ENCODE peak calls at places on chromosomes 1 and 21, in seven cellular contexts. Q is CD8-positive, alpha-beta T cell; K is CD4-positive, alpha-beta T cell; M is Panc1; O is transverse colon; E is fibroblast of pulmonary artery; X is uterus. D is an unnamed sample.

GRCh38 chr1:156356262-156356874 is 12.6 kb upstream of the RHBG start:
- DNase-seq in Q (no peak), K (no peak), M (no peak), O (no peak), E (no peak), X (no peak), D (no peak)

GRCh38 chr1:94646786-94647555 is 105.4 kb upstream of the F3 start:
- DNase-seq in Q (no peak), K (no peak), M (no peak), O (no peak), E (peak; percentile 70), X (no peak), D (no peak)

GRCh38 chr1:36093226-36093625 is 4.5 kb downstream of the ADPRS start:
- DNase-seq in Q (no peak), K (no peak), M (no peak), O (no peak), E (no peak), X (no peak), D (no peak)

GRCh38 chr1:10429868-10430215 is 391 bp upstream of the CENPS start:
- DNase-seq in Q (peak; percentile 6), K (peak; percentile 44), M (no peak), O (peak; percentile 24), E (peak; percentile 42), X (no peak), D (no peak)

GRCh38 chr1:19101244-19101643 is 108.8 kb downstream of the UBR4 start:
- DNase-seq in Q (no peak), K (no peak), M (no peak), O (no peak), E (no peak), X (no peak), D (no peak)

GRCh38 chr1:165129568-165130164 is 226.8 kb downstream of the LMX1A start:
- DNase-seq in Q (no peak), K (no peak), M (no peak), O (peak; percentile 63), E (peak; percentile 42), X (no peak), D (peak; percentile 74)

GRCh38 chr1:53314096-53314495 is 13.8 kb downstream of the LRP8 start:
- DNase-seq in Q (no peak), K (no peak), M (no peak), O (no peak), E (no peak), X (no peak), D (no peak)

GRCh38 chr1:241323510-241323909 is 33.5 kb downstream of the RGS7 start:
- DNase-seq in Q (no peak), K (no peak), M (no peak), O (peak; percentile 10), E (peak; percentile 46), X (no peak), D (peak; percentile 48)

GRCh38 chr1:198713081-198713480 is 74.2 kb downstream of the PTPRC start:
- DNase-seq in Q (no peak), K (no peak), M (peak; percentile 18), O (no peak), E (peak; percentile 26), X (no peak), D (no peak)

GRCh38 chr1:159296697-159297375 is 5.3 kb upstream of the FCER1A start:
- DNase-seq in Q (no peak), K (no peak), M (no peak), O (no peak), E (no peak), X (no peak), D (no peak)

GRCh38 chr21:43626390-43626789 is 32.9 kb downstream of the HSF2BP start:
- DNase-seq in Q (no peak), K (no peak), M (no peak), O (no peak), E (peak; percentile 21), X (no peak), D (no peak)

GRCh38 chr1:36342426-36343185 is 19.2 kb upstream of the EVA1B start:
- DNase-seq in Q (peak; percentile 53), K (peak; percentile 49), M (peak; percentile 39), O (peak; percentile 65), E (peak; percentile 79), X (peak; percentile 40), D (no peak)

GRCh38 chr21:44018813-44019567 is 6.9 kb downstream of the TRAPPC10 start:
- DNase-seq in Q (no peak), K (no peak), M (no peak), O (no peak), E (no peak), X (no peak), D (no peak)

GRCh38 chr1:182163821-182164223 is 102.3 kb upstream of the ZNF648 start:
- DNase-seq in Q (no peak), K (no peak), M (no peak), O (peak; percentile 24), E (no peak), X (peak; percentile 57), D (no peak)

GRCh38 chr1:228695015-228695955 is 40.0 kb upstream of the RHOU start:
- DNase-seq in Q (no peak), K (no peak), M (no peak), O (no peak), E (no peak), X (no peak), D (no peak)

GRCh38 chr1:214551436-214552173 is at the start of gene PTPN14:
- DNase-seq in Q (no peak), K (no peak), M (no peak), O (peak; percentile 82), E (peak; percentile 96), X (peak; percentile 89), D (peak; percentile 85)

GRCh38 chr21:42051788-42052187 is 19.3 kb upstream of the UMODL1 start:
- DNase-seq in Q (no peak), K (no peak), M (no peak), O (no peak), E (no peak), X (no peak), D (no peak)

GRCh38 chr21:42044871-42045495 is 26.1 kb upstream of the UMODL1 start:
- DNase-seq in Q (no peak), K (no peak), M (no peak), O (no peak), E (no peak), X (no peak), D (no peak)

GRCh38 chr21:42048870-42049577 is 22.1 kb upstream of the UMODL1 start:
- DNase-seq in Q (no peak), K (no peak), M (no peak), O (no peak), E (no peak), X (no peak), D (no peak)

GRCh38 chr21:42049578-42050430 is 21.3 kb upstream of the UMODL1 start:
- DNase-seq in Q (no peak), K (no peak), M (no peak), O (no peak), E (no peak), X (no peak), D (no peak)

DNA sequence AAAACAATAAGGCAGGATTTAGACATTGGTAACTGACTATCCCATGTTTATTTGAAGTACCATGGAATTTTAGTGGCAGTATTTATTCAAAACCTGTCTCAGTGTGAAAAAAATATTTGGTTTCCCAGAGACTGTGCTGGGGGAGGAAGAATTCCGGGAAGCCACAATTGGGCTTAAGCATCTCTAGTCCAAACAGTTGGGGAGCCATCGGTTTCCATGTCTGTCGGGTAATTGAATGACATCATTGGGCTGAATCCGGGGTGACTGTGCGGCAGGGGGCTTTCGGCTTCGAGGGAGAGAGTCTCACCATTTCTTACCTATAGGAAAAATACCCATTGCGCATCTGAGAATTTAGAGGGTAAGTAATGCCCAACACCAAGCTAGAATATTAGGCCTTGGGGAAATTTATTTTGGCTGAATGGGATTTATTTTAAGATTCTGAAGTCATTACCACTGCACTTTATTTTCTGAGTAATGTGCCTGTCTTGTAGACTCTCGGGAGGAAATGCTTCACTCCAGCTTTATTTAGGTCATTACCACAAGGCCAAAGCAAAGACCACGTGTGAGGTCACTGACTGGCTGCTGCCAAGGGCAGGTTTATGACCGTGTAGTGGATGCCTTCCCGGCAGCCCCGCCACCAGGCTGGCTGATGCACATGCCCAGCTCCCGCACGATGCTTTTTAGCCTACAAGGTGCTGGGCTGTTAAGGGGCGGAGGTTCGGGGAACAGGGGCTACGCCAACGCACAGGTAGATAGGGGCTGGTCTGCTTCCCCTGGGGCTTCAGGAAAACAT is 23.1 kb upstream of the UMODL1 start:
- DNase-seq in Q (no peak), K (no peak), M (no peak), O (no peak), E (peak; percentile 74), X (peak; percentile 50), D (no peak)
- TF ChIP-seq CTCF in Q (no peak), K (no peak), M (no peak), O (no peak), E (no peak), X (no peak), D (no peak)

DNA sequence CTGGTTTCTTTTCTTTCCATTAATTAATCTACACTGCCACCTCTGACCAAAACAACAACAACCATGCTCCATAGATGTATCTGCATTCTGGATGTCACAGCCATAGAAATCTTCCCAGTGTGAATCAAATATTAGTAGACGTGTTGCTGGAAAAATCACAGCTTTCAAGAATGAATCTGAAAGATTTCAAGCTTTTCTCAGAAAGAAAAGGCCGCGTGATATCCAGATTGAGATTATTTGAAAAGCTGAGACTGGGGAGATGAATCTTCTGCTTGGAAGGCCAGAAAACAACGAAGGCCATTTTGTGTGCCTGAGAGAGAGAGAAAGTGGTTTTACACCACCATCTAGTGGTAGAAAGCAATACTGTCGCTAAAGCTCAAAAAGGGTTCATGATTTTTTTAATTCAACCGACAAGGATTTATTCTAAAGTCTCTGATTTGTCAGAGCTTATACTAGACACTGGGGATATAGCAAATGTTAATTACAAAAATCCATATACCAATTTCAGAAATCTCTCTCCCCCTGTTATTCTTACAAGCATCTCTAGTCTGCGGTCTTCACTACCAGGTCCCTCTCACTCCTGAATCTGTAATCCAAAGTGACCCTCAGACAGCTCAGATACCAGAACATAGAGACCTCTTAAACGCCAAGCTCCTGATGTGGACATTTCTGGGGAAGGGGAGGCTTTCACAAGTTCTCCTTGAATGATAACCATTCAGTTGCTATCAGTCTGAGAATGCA is 87.5 kb upstream of the SGIP1 start:
- DNase-seq in Q (no peak), K (peak; percentile 26), M (peak; percentile 76), O (no peak), E (peak; percentile 87), X (peak; percentile 23), D (peak; percentile 15)
- TF ChIP-seq CTCF in Q (peak; percentile 90), K (peak; percentile 90), M (peak; percentile 74), O (peak; percentile 91), E (peak; percentile 83), X (peak; percentile 90), D (peak; percentile 86)

GRCh38 chr1:24155011-24155782 is 12.3 kb upstream of the IL22RA1 start:
- DNase-seq in Q (no peak), K (no peak), M (no peak), O (peak; percentile 57), E (no peak), X (no peak), D (no peak)
- TF ChIP-seq CTCF in Q (no peak), K (no peak), M (peak; percentile 24), O (no peak), E (peak; percentile 4), X (no peak), D (peak; percentile 49)

DNA sequence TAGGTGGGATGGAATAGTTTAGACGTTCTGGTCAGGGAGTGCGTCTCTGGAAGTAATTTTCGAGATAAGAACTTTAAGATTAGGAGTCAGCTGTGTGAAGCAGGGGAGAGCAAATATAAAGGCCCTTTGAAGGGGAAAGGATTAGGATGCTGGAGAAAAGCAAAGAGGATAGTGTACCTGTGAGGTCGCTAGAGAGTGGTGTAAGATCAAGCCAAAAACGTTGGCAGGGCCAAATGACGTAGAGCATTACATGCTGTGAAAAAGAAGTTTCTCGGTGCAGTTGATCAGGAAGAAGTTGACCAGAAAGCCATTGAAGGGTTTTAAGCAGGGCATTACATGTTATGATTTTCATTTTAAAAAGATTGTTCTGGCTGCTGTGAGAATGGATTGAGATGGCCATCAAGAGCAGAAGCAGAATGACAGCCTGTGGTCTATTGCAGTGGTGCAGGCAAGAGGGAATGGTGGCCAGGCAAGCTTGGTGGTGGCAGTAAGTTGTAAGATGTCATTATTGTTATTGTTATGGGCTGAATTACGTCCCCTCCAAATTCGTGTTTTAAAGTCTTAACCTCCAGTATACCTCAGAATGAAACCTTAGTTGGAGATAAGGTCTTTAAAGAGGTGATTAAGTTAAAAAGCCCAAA is 113.6 kb upstream of the KIF26B start:
- DNase-seq in Q (no peak), K (no peak), M (no peak), O (no peak), E (no peak), X (no peak), D (no peak)
- TF ChIP-seq CTCF in Q (no peak), K (no peak), M (peak; percentile 19), O (no peak), E (no peak), X (no peak), D (peak; percentile 10)